ENCODE peak calls at places on chromosomes 13 and 19, in seven cellular contexts. One of them, this sample, is unnamed.

GRCh38 chr19:43562698-43563241 is 12.6 kb downstream of the XRCC1 start:
- DNase-seq in left ventricle myocardium inferior: peak
- DNase-seq in IMR-90: peak
- DNase-seq in small intestine: peak
- DNase-seq in right cardiac atrium: peak
- DNase-seq in spleen: peak
- DNase-seq in naive thymus-derived CD4-positive, alpha-beta T cell: peak
- DNase-seq in this sample: peak

GRCh38 chr13:94121686-94122085 is 357.8 kb downstream of the DCT start:
- DNase-seq in left ventricle myocardium inferior: no peak
- DNase-seq in IMR-90: peak
- DNase-seq in small intestine: peak
- DNase-seq in right cardiac atrium: no peak
- DNase-seq in spleen: no peak
- DNase-seq in naive thymus-derived CD4-positive, alpha-beta T cell: no peak
- DNase-seq in this sample: no peak

GRCh38 chr13:51541037-51541436 is 43.2 kb upstream of the WDFY2 start:
- DNase-seq in left ventricle myocardium inferior: no peak
- DNase-seq in IMR-90: no peak
- DNase-seq in small intestine: peak
- DNase-seq in right cardiac atrium: no peak
- DNase-seq in spleen: no peak
- DNase-seq in naive thymus-derived CD4-positive, alpha-beta T cell: no peak
- DNase-seq in this sample: no peak

GRCh38 chr13:82693607-82694006 is 1188.7 kb downstream of the SLITRK1 start:
- DNase-seq in left ventricle myocardium inferior: no peak
- DNase-seq in IMR-90: no peak
- DNase-seq in small intestine: no peak
- DNase-seq in right cardiac atrium: no peak
- DNase-seq in spleen: no peak
- DNase-seq in naive thymus-derived CD4-positive, alpha-beta T cell: no peak
- DNase-seq in this sample: no peak

GRCh38 chr19:48090281-48090802 is 20.3 kb downstream of the PLA2G4C start:
- DNase-seq in left ventricle myocardium inferior: no peak
- DNase-seq in IMR-90: no peak
- DNase-seq in small intestine: peak
- DNase-seq in right cardiac atrium: no peak
- DNase-seq in spleen: no peak
- DNase-seq in naive thymus-derived CD4-positive, alpha-beta T cell: no peak
- DNase-seq in this sample: no peak

GRCh38 chr13:98484289-98485219 is 92.4 kb downstream of the STK24 start:
- DNase-seq in left ventricle myocardium inferior: peak
- DNase-seq in IMR-90: peak
- DNase-seq in small intestine: peak
- DNase-seq in right cardiac atrium: peak
- DNase-seq in spleen: peak
- DNase-seq in naive thymus-derived CD4-positive, alpha-beta T cell: no peak
- DNase-seq in this sample: peak

GRCh38 chr13:68099616-68100015 is 869.5 kb upstream of the PCDH9 start:
- DNase-seq in left ventricle myocardium inferior: no peak
- DNase-seq in IMR-90: peak
- DNase-seq in small intestine: no peak
- DNase-seq in right cardiac atrium: no peak
- DNase-seq in spleen: no peak
- DNase-seq in naive thymus-derived CD4-positive, alpha-beta T cell: no peak
- DNase-seq in this sample: no peak

GRCh38 chr13:31538067-31539042 is 201.0 kb upstream of the RXFP2 start:
- DNase-seq in left ventricle myocardium inferior: no peak
- DNase-seq in IMR-90: peak
- DNase-seq in small intestine: peak
- DNase-seq in right cardiac atrium: no peak
- DNase-seq in spleen: no peak
- DNase-seq in naive thymus-derived CD4-positive, alpha-beta T cell: no peak
- DNase-seq in this sample: peak

GRCh38 chr13:94345374-94346195 is 133.9 kb downstream of the DCT start:
- DNase-seq in left ventricle myocardium inferior: no peak
- DNase-seq in IMR-90: peak
- DNase-seq in small intestine: peak
- DNase-seq in right cardiac atrium: no peak
- DNase-seq in spleen: no peak
- DNase-seq in naive thymus-derived CD4-positive, alpha-beta T cell: peak
- DNase-seq in this sample: peak

DNA sequence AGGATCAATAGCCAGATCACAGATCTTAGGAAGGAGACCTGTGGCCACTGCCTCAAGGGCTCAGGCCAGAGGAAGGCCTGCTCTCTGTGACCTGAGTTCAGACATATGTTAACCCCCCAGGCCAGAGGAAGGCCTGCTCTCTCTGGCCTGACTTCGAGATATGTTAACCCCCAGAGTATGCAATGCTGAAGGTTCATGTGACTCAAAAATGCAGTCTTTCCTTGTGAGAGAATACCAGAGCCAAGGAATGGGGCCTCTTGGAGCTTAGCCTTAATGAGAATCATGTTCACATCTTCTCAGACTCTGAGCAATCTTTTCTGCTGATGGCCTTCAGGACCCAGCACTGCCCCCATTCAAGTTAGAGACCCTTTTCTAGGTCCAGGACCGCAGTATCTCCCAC is 36.7 kb downstream of the MBNL2 start:
- DNase-seq in left ventricle myocardium inferior: no peak
- DNase-seq in IMR-90: peak
- DNase-seq in small intestine: no peak
- DNase-seq in right cardiac atrium: no peak
- DNase-seq in spleen: no peak
- DNase-seq in naive thymus-derived CD4-positive, alpha-beta T cell: no peak
- DNase-seq in this sample: no peak
- H3K27ac ChIP-seq in left ventricle myocardium inferior: peak
- H3K27ac ChIP-seq in IMR-90: peak
- H3K27ac ChIP-seq in small intestine: peak
- H3K27ac ChIP-seq in right cardiac atrium: peak
- H3K27ac ChIP-seq in spleen: no peak
- H3K27ac ChIP-seq in naive thymus-derived CD4-positive, alpha-beta T cell: no peak
- H3K27ac ChIP-seq in this sample: peak

GRCh38 chr19:33377586-33378475 is 4.3 kb downstream of the CEBPG start:
- DNase-seq in left ventricle myocardium inferior: no peak
- DNase-seq in IMR-90: no peak
- DNase-seq in small intestine: no peak
- DNase-seq in right cardiac atrium: no peak
- DNase-seq in spleen: no peak
- DNase-seq in naive thymus-derived CD4-positive, alpha-beta T cell: no peak
- DNase-seq in this sample: peak

GRCh38 chr19:33375760-33376159 is 2.3 kb downstream of the CEBPG start:
- DNase-seq in left ventricle myocardium inferior: no peak
- DNase-seq in IMR-90: peak
- DNase-seq in small intestine: peak
- DNase-seq in right cardiac atrium: no peak
- DNase-seq in spleen: no peak
- DNase-seq in naive thymus-derived CD4-positive, alpha-beta T cell: no peak
- DNase-seq in this sample: no peak

GRCh38 chr19:33376931-33377557 is 3.5 kb downstream of the CEBPG start:
- DNase-seq in left ventricle myocardium inferior: no peak
- DNase-seq in IMR-90: no peak
- DNase-seq in small intestine: peak
- DNase-seq in right cardiac atrium: no peak
- DNase-seq in spleen: no peak
- DNase-seq in naive thymus-derived CD4-positive, alpha-beta T cell: no peak
- DNase-seq in this sample: peak

GRCh38 chr19:33375156-33375744 is 1.7 kb downstream of the CEBPG start:
- DNase-seq in left ventricle myocardium inferior: no peak
- DNase-seq in IMR-90: no peak
- DNase-seq in small intestine: no peak
- DNase-seq in right cardiac atrium: no peak
- DNase-seq in spleen: no peak
- DNase-seq in naive thymus-derived CD4-positive, alpha-beta T cell: no peak
- DNase-seq in this sample: no peak

DNA sequence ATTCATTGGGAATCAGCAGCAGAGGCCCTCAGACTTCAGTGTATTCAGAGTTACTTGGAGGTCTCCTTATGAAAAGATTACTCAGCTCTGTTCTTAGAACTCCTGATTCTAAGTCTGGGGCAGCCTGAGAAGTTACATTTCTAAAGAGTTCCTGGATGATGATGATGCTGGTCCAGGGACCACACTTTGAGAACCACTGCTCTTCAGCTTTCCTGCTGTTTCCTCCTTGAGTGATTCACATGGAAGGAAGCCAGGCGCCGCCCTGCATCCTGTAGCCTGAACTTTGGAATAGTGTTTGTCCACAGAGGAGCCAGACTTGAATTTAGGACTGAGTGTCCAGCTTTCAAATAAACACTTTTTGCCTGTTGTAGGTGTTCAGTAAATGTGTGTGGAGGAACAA is 2.9 kb downstream of the CEBPG start:
- DNase-seq in left ventricle myocardium inferior: peak
- DNase-seq in IMR-90: peak
- DNase-seq in small intestine: peak
- DNase-seq in right cardiac atrium: peak
- DNase-seq in spleen: no peak
- DNase-seq in naive thymus-derived CD4-positive, alpha-beta T cell: no peak
- DNase-seq in this sample: peak
- H3K27ac ChIP-seq in left ventricle myocardium inferior: peak
- H3K27ac ChIP-seq in IMR-90: no peak
- H3K27ac ChIP-seq in small intestine: peak
- H3K27ac ChIP-seq in right cardiac atrium: no peak
- H3K27ac ChIP-seq in spleen: no peak
- H3K27ac ChIP-seq in naive thymus-derived CD4-positive, alpha-beta T cell: no peak
- H3K27ac ChIP-seq in this sample: peak

GRCh38 chr13:40980466-40980865 is 38.6 kb downstream of the ELF1 start:
- DNase-seq in left ventricle myocardium inferior: no peak
- DNase-seq in IMR-90: no peak
- DNase-seq in small intestine: no peak
- DNase-seq in right cardiac atrium: no peak
- DNase-seq in spleen: no peak
- DNase-seq in naive thymus-derived CD4-positive, alpha-beta T cell: peak
- DNase-seq in this sample: peak

GRCh38 chr13:40982772-40983171 is 36.3 kb downstream of the ELF1 start:
- DNase-seq in left ventricle myocardium inferior: no peak
- DNase-seq in IMR-90: peak
- DNase-seq in small intestine: peak
- DNase-seq in right cardiac atrium: no peak
- DNase-seq in spleen: no peak
- DNase-seq in naive thymus-derived CD4-positive, alpha-beta T cell: peak
- DNase-seq in this sample: peak

GRCh38 chr13:40981361-40981760 is 37.8 kb downstream of the ELF1 start:
- DNase-seq in left ventricle myocardium inferior: no peak
- DNase-seq in IMR-90: no peak
- DNase-seq in small intestine: no peak
- DNase-seq in right cardiac atrium: no peak
- DNase-seq in spleen: no peak
- DNase-seq in naive thymus-derived CD4-positive, alpha-beta T cell: peak
- DNase-seq in this sample: peak

GRCh38 chr13:40983269-40983668 is 35.8 kb downstream of the ELF1 start:
- DNase-seq in left ventricle myocardium inferior: no peak
- DNase-seq in IMR-90: no peak
- DNase-seq in small intestine: no peak
- DNase-seq in right cardiac atrium: no peak
- DNase-seq in spleen: no peak
- DNase-seq in naive thymus-derived CD4-positive, alpha-beta T cell: no peak
- DNase-seq in this sample: peak

GRCh38 chr13:40981949-40982348 is 37.2 kb downstream of the ELF1 start:
- DNase-seq in left ventricle myocardium inferior: no peak
- DNase-seq in IMR-90: no peak
- DNase-seq in small intestine: no peak
- DNase-seq in right cardiac atrium: no peak
- DNase-seq in spleen: no peak
- DNase-seq in naive thymus-derived CD4-positive, alpha-beta T cell: no peak
- DNase-seq in this sample: peak
- H3K27ac ChIP-seq in left ventricle myocardium inferior: peak
- H3K27ac ChIP-seq in IMR-90: no peak
- H3K27ac ChIP-seq in small intestine: peak
- H3K27ac ChIP-seq in right cardiac atrium: peak
- H3K27ac ChIP-seq in spleen: peak
- H3K27ac ChIP-seq in naive thymus-derived CD4-positive, alpha-beta T cell: peak
- H3K27ac ChIP-seq in this sample: peak

GRCh38 chr19:13122980-13123957 is 5.2 kb downstream of the NACC1 start:
- DNase-seq in left ventricle myocardium inferior: no peak
- DNase-seq in IMR-90: no peak
- DNase-seq in small intestine: no peak
- DNase-seq in right cardiac atrium: no peak
- DNase-seq in spleen: no peak
- DNase-seq in naive thymus-derived CD4-positive, alpha-beta T cell: no peak
- DNase-seq in this sample: no peak
- H3K27ac ChIP-seq in left ventricle myocardium inferior: no peak
- H3K27ac ChIP-seq in IMR-90: no peak
- H3K27ac ChIP-seq in small intestine: no peak
- H3K27ac ChIP-seq in right cardiac atrium: no peak
- H3K27ac ChIP-seq in spleen: no peak
- H3K27ac ChIP-seq in naive thymus-derived CD4-positive, alpha-beta T cell: no peak
- H3K27ac ChIP-seq in this sample: no peak

GRCh38 chr19:58009301-58009665 is 6.7 kb upstream of the ZNF606 start:
- DNase-seq in left ventricle myocardium inferior: no peak
- DNase-seq in IMR-90: no peak
- DNase-seq in small intestine: no peak
- DNase-seq in right cardiac atrium: no peak
- DNase-seq in spleen: no peak
- DNase-seq in naive thymus-derived CD4-positive, alpha-beta T cell: no peak
- DNase-seq in this sample: no peak

GRCh38 chr19:58007285-58007684 is 4.7 kb upstream of the ZNF606 start:
- DNase-seq in left ventricle myocardium inferior: no peak
- DNase-seq in IMR-90: no peak
- DNase-seq in small intestine: no peak
- DNase-seq in right cardiac atrium: no peak
- DNase-seq in spleen: no peak
- DNase-seq in naive thymus-derived CD4-positive, alpha-beta T cell: no peak
- DNase-seq in this sample: no peak

GRCh38 chr19:58010507-58010906 is 7.9 kb upstream of the ZNF606 start:
- DNase-seq in left ventricle myocardium inferior: no peak
- DNase-seq in IMR-90: no peak
- DNase-seq in small intestine: no peak
- DNase-seq in right cardiac atrium: no peak
- DNase-seq in spleen: no peak
- DNase-seq in naive thymus-derived CD4-positive, alpha-beta T cell: no peak
- DNase-seq in this sample: no peak

GRCh38 chr19:58009666-58010301 is 7.2 kb upstream of the ZNF606 start:
- DNase-seq in left ventricle myocardium inferior: peak
- DNase-seq in IMR-90: peak
- DNase-seq in small intestine: peak
- DNase-seq in right cardiac atrium: peak
- DNase-seq in spleen: peak
- DNase-seq in naive thymus-derived CD4-positive, alpha-beta T cell: peak
- DNase-seq in this sample: peak
- H3K27ac ChIP-seq in left ventricle myocardium inferior: peak
- H3K27ac ChIP-seq in IMR-90: peak
- H3K27ac ChIP-seq in small intestine: peak
- H3K27ac ChIP-seq in right cardiac atrium: peak
- H3K27ac ChIP-seq in spleen: no peak
- H3K27ac ChIP-seq in naive thymus-derived CD4-positive, alpha-beta T cell: peak
- H3K27ac ChIP-seq in this sample: no peak

GRCh38 chr19:18846862-18847515 is 15.2 kb downstream of the UPF1 start:
- DNase-seq in left ventricle myocardium inferior: peak
- DNase-seq in IMR-90: peak
- DNase-seq in small intestine: peak
- DNase-seq in right cardiac atrium: peak
- DNase-seq in spleen: peak
- DNase-seq in naive thymus-derived CD4-positive, alpha-beta T cell: peak
- DNase-seq in this sample: peak
- H3K27ac ChIP-seq in left ventricle myocardium inferior: peak
- H3K27ac ChIP-seq in IMR-90: no peak
- H3K27ac ChIP-seq in small intestine: no peak
- H3K27ac ChIP-seq in right cardiac atrium: no peak
- H3K27ac ChIP-seq in spleen: no peak
- H3K27ac ChIP-seq in naive thymus-derived CD4-positive, alpha-beta T cell: no peak
- H3K27ac ChIP-seq in this sample: no peak